ENCODE peak calls at places on chromosomes 12 and 14, in six cellular contexts. I, O, P, D, X and Q are unnamed samples.

GRCh38 chr12:117857632-117858274 is 111.0 kb downstream of the KSR2 start:
- DNase-seq in I (peak; percentile 60), O (peak; percentile 19), P (peak; percentile 64), D (peak; percentile 64), X (peak; percentile 38), Q (peak; percentile 71)

GRCh38 chr12:17278946-17279345 is 673.0 kb upstream of the LMO3 start:
- DNase-seq in I (no peak), O (no peak), P (no peak), D (no peak), X (no peak), Q (no peak)

GRCh38 chr12:15782667-15783066 is 6.5 kb downstream of the EPS8 start:
- DNase-seq in I (no peak), O (no peak), P (no peak), D (no peak), X (no peak), Q (no peak)

GRCh38 chr12:5375547-5376295 is 56.2 kb upstream of the NTF3 start:
- DNase-seq in I (no peak), O (no peak), P (no peak), D (no peak), X (no peak), Q (no peak)

GRCh38 chr14:53893374-53893773 is 63.3 kb downstream of the BMP4 start:
- DNase-seq in I (no peak), O (no peak), P (peak; percentile 65), D (no peak), X (no peak), Q (no peak)

GRCh38 chr14:106347890-106348755 is 821.7 kb downstream of the TMEM121 start:
- DNase-seq in I (peak; percentile 40), O (no peak), P (no peak), D (no peak), X (no peak), Q (no peak)

GRCh38 chr14:100994082-100994481 is 90.6 kb upstream of the RTL1 start:
- DNase-seq in I (no peak), O (no peak), P (no peak), D (no peak), X (no peak), Q (peak; percentile 40)

GRCh38 chr12:47714823-47715386 is 9.1 kb upstream of the RPAP3 start:
- DNase-seq in I (no peak), O (no peak), P (no peak), D (no peak), X (no peak), Q (no peak)

GRCh38 chr12:49843411-49843810 is 505 bp upstream of the BCDIN3D start:
- DNase-seq in I (no peak), O (no peak), P (no peak), D (no peak), X (no peak), Q (no peak)

GRCh38 chr12:132539016-132539773 is 49.2 kb downstream of the FBRSL1 start:
- DNase-seq in I (no peak), O (no peak), P (no peak), D (no peak), X (no peak), Q (no peak)

GRCh38 chr14:21494902-21495762 is 16.0 kb downstream of the METTL3 start:
- DNase-seq in I (no peak), O (no peak), P (no peak), D (no peak), X (no peak), Q (no peak)

GRCh38 chr14:101666264-101666663 is 95.2 kb upstream of the PPP2R5C start:
- DNase-seq in I (no peak), O (no peak), P (no peak), D (no peak), X (no peak), Q (no peak)

GRCh38 chr12:26573212-26573909 is 259.6 kb downstream of the ITPR2 start:
- DNase-seq in I (no peak), O (no peak), P (no peak), D (no peak), X (no peak), Q (no peak)

GRCh38 chr12:219891-220352 is 6.0 kb upstream of the SLC6A12 start:
- DNase-seq in I (peak; percentile 87), O (no peak), P (peak; percentile 81), D (peak; percentile 91), X (no peak), Q (peak; percentile 40)

GRCh38 chr14:97930191-97930590 is 1133.0 kb downstream of the VRK1 start:
- DNase-seq in I (peak; percentile 30), O (no peak), P (no peak), D (no peak), X (no peak), Q (no peak)

GRCh38 chr14:37544407-37544806 is 50.6 kb downstream of the FOXA1 start:
- DNase-seq in I (no peak), O (no peak), P (no peak), D (no peak), X (peak; percentile 31), Q (no peak)

GRCh38 chr12:26938660-26939185 is 453 bp downstream of the FGFR1OP2 start:
- DNase-seq in I (no peak), O (no peak), P (no peak), D (peak; percentile 71), X (no peak), Q (no peak)

GRCh38 chr14:74634481-74634880 is 22.4 kb upstream of the LTBP2 start:
- DNase-seq in I (no peak), O (no peak), P (no peak), D (no peak), X (no peak), Q (no peak)

GRCh38 chr12:109744026-109744425 is 30.4 kb downstream of the FAM222A start:
- DNase-seq in I (no peak), O (no peak), P (no peak), D (peak; percentile 0), X (no peak), Q (no peak)

GRCh38 chr14:85572845-85573244 is 42.9 kb downstream of the FLRT2 start:
- DNase-seq in I (no peak), O (no peak), P (no peak), D (no peak), X (no peak), Q (peak; percentile 73)

GRCh38 chr12:109286652-109287051 is 22.4 kb downstream of the FOXN4 start:
- DNase-seq in I (no peak), O (no peak), P (no peak), D (no peak), X (no peak), Q (no peak)

GRCh38 chr12:26121323-26121740 is 3.5 kb downstream of the BHLHE41 start:
- DNase-seq in I (no peak), O (no peak), P (no peak), D (no peak), X (no peak), Q (no peak)